ENCODE peak calls at places on chromosomes 2 and 18, in seven cellular contexts. A is CD4-positive, alpha-beta T cell; K is fibroblast of the aortic adventitia; I is PC-9; Z is adrenal gland; R is foreskin fibroblast; X is stomach. T is an unnamed sample.
A peak's percentile ranks its signal among the peaks of the same experiment; 100 is the strongest.

GRCh38 chr2:203376173-203376572 is 48.0 kb downstream of the ABI2 start:
- DNase-seq in A (no peak), K (no peak), I (no peak), Z (no peak), R (no peak), X (no peak), T (no peak)

GRCh38 chr2:133434962-133435668 is 133.1 kb downstream of the NCKAP5 start:
- DNase-seq in A (no peak), K (peak; percentile 93), I (no peak), Z (peak; percentile 24), R (no peak), X (no peak), T (no peak)

GRCh38 chr2:55779459-55780421 is 86.1 kb upstream of the PNPT1 start:
- DNase-seq in A (no peak), K (peak; percentile 90), I (peak; percentile 60), Z (peak; percentile 35), R (peak; percentile 55), X (no peak), T (no peak)

GRCh38 chr18:78772369-78773302 is 207.0 kb upstream of the SALL3 start:
- DNase-seq in A (no peak), K (no peak), I (no peak), Z (no peak), R (no peak), X (peak; percentile 22), T (peak; percentile 82)

GRCh38 chr2:37653805-37654378 is 17.6 kb downstream of the CDC42EP3 start:
- DNase-seq in A (no peak), K (no peak), I (no peak), Z (peak; percentile 36), R (no peak), X (no peak), T (no peak)

GRCh38 chr18:29449424-29449823 is 1272.5 kb upstream of the CDH2 start:
- DNase-seq in A (no peak), K (peak; percentile 48), I (no peak), Z (no peak), R (no peak), X (no peak), T (no peak)

GRCh38 chr2:102060792-102061191 is 69.0 kb downstream of the IL1R2 start:
- DNase-seq in A (no peak), K (no peak), I (no peak), Z (no peak), R (no peak), X (no peak), T (no peak)

GRCh38 chr18:49185636-49186035 is 234.9 kb upstream of the SMAD7 start:
- DNase-seq in A (no peak), K (peak; percentile 8), I (no peak), Z (no peak), R (no peak), X (no peak), T (no peak)

GRCh38 chr18:11504962-11505361 is 104.4 kb upstream of the SLC35G4 start:
- DNase-seq in A (no peak), K (no peak), I (no peak), Z (no peak), R (no peak), X (no peak), T (no peak)

GRCh38 chr2:183610724-183611123 is 486.5 kb downstream of the NUP35 start:
- DNase-seq in A (no peak), K (no peak), I (no peak), Z (no peak), R (no peak), X (no peak), T (no peak)

GRCh38 chr2:132953771-132954170 is 283.8 kb upstream of the LYPD1 start:
- DNase-seq in A (no peak), K (no peak), I (no peak), Z (no peak), R (no peak), X (no peak), T (no peak)

GRCh38 chr2:27720004-27720551 is 51.4 kb upstream of the MRPL33 start:
- DNase-seq in A (peak; percentile 6), K (peak; percentile 91), I (peak; percentile 67), Z (peak; percentile 81), R (peak; percentile 99), X (peak; percentile 51), T (no peak)

GRCh38 chr18:75130591-75131274 is 78.2 kb downstream of the PTGR3 start:
- DNase-seq in A (no peak), K (peak; percentile 35), I (no peak), Z (no peak), R (no peak), X (no peak), T (peak; percentile 80)

GRCh38 chr2:160652236-160652635 is 158.6 kb upstream of the RBMS1 start:
- DNase-seq in A (peak; percentile 62), K (no peak), I (no peak), Z (no peak), R (peak; percentile 31), X (no peak), T (no peak)

GRCh38 chr2:56132138-56132537 is 51.7 kb upstream of the CCDC85A start:
- DNase-seq in A (no peak), K (peak; percentile 76), I (no peak), Z (no peak), R (peak; percentile 61), X (no peak), T (no peak)

GRCh38 chr2:120503793-120504571 is 158.0 kb downstream of the INHBB start:
- DNase-seq in A (no peak), K (peak; percentile 22), I (peak; percentile 43), Z (no peak), R (peak; percentile 63), X (no peak), T (no peak)

GRCh38 chr2:188078544-188078943 is 213.1 kb upstream of the GULP1 start:
- DNase-seq in A (no peak), K (no peak), I (no peak), Z (no peak), R (no peak), X (no peak), T (no peak)

GRCh38 chr2:170235860-170236638 is 58.1 kb downstream of the MYO3B start:
- DNase-seq in A (no peak), K (peak; percentile 57), I (peak; percentile 22), Z (peak; percentile 27), R (peak; percentile 60), X (no peak), T (no peak)
- TF ChIP-seq CTCF in A (no peak), K (peak; percentile 42), I (peak; percentile 78), Z (peak; percentile 52), R (peak; percentile 53), X (no peak), T (peak; percentile 69)

DNA sequence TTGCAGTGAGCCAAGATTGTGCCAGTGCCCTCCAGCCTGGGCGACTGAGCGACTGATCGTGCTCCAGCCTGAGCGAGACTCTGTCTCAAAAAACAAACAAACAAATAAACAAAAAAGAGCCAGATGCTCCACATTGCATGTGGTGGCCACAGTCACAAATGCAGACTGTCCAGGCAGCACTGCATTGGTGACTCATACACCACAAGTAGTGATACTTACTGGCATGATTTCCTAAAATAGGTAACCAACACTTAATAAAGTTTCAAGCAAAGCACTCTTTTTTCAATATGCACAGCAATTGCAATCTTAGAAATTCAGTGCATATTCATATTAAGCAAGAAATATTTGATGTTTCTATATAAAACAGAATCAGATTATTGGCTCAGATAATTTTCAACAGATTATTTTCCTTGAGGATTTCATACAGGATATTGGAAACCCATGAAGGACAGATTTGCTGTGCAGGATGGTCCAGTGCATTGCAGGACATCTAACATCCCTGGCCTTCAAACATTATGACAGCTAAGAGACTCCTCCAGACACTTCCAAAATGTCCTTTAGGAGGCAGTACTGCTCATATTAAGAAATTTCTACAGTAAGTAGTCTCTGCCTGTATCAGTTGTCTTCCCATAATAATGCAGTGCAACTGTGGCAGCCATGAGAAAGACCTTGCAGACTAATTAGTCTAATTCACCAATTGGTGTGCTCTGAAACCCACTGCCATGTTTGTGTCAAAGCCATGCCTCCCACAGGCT is 10.5 kb upstream of the SLC1A4 start:
- DNase-seq in A (no peak), K (no peak), I (no peak), Z (no peak), R (peak; percentile 41), X (no peak), T (no peak)
- TF ChIP-seq CTCF in A (peak; percentile 36), K (no peak), I (no peak), Z (peak; percentile 35), R (no peak), X (no peak), T (peak; percentile 30)

GRCh38 chr2:235638541-235639192 is 144.8 kb downstream of the AGAP1 start:
- DNase-seq in A (no peak), K (no peak), I (no peak), Z (no peak), R (no peak), X (no peak), T (no peak)
- TF ChIP-seq CTCF in A (no peak), K (no peak), I (peak; percentile 37), Z (no peak), R (no peak), X (no peak), T (no peak)

DNA sequence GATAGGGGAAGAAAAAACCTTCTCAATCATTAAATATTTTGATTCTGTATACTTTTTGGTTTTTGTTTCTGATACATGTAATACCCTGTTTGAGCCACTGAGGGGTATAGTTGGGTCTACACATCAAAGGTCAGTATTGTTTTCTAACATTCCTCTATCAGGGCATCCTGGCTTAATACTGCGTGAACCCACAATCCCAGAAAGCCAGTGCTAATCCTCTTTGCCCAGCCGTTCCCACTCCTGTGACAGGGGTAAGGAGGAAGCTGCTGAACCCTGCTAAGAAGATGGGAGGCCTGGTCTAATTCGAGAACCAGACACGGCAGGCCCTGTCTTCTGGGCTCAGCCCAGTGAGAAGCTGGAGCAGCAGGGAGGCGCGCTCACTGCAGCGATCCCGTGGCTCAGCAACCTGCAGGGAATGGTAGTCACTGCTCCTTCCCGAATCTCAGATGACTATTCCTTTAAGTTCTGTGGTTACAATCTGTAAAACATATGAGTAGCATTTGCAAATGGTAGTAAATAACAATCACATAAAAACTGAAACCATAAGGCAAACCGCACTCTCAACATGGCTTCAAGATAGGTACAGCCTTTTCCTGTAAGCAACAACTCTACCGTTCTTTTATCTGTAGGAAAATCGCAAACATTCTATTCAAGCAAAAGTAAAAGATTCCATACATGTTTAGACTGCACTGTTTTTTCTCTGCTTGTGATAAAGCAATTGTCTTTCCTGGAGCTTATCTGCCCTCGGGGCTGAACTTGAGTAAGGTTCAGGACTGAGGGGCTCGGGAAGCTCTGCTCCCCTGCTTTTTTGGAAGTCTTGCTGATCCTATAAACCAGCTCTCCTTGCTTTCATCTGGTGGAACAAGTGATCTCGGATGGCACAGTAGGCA is 87.0 kb downstream of the EPB41L3 start:
- DNase-seq in A (peak; percentile 8), K (peak; percentile 61), I (no peak), Z (no peak), R (peak; percentile 61), X (no peak), T (no peak)
- TF ChIP-seq CTCF in A (peak; percentile 59), K (peak; percentile 62), I (no peak), Z (peak; percentile 58), R (no peak), X (no peak), T (peak; percentile 66)

GRCh38 chr2:219010162-219010756 is 17.0 kb upstream of the CRYBA2 start:
- DNase-seq in A (no peak), K (no peak), I (peak; percentile 45), Z (no peak), R (no peak), X (no peak), T (no peak)
- TF ChIP-seq CTCF in A (peak; percentile 35), K (peak; percentile 16), I (peak; percentile 73), Z (peak; percentile 18), R (peak; percentile 8), X (no peak), T (peak; percentile 37)